ENCODE peak calls at places on chromosomes 6 and 20, in five cellular contexts. F, Q, N, M and D are unnamed samples.
A peak's percentile ranks its signal among the peaks of the same experiment; 100 is the strongest.

GRCh38 chr6:161370882-161371281 is 97.0 kb upstream of the AGPAT4 start:
- DNase-seq in F (peak; percentile 62), Q (no peak), N (peak; percentile 30), M (peak; percentile 85), D (peak; percentile 65)

GRCh38 chr6:109477725-109478124 is 5.3 kb downstream of the ZBTB24 start:
- DNase-seq in F (no peak), Q (no peak), N (no peak), M (no peak), D (no peak)

GRCh38 chr6:10595731-10596664 is 74.8 kb downstream of the GCNT2 start:
- DNase-seq in F (no peak), Q (no peak), N (no peak), M (no peak), D (no peak)

GRCh38 chr20:45339799-45340198 is 8.4 kb downstream of the SDC4 start:
- DNase-seq in F (no peak), Q (no peak), N (no peak), M (no peak), D (no peak)

GRCh38 chr20:37383229-37383989 is 37.5 kb downstream of the SRC start:
- DNase-seq in F (no peak), Q (peak; percentile 74), N (no peak), M (peak; percentile 61), D (peak; percentile 48)

GRCh38 chr6:2496291-2496690 is 250.9 kb upstream of the GMDS start:
- DNase-seq in F (no peak), Q (no peak), N (no peak), M (no peak), D (no peak)

GRCh38 chr20:41411458-41411857 is 44.8 kb upstream of the EMILIN3 start:
- DNase-seq in F (no peak), Q (no peak), N (no peak), M (no peak), D (no peak)

GRCh38 chr6:126396131-126396530 is 56.2 kb downstream of the CENPW start:
- DNase-seq in F (no peak), Q (no peak), N (no peak), M (no peak), D (no peak)

GRCh38 chr6:72704979-72705378 is 83.1 kb downstream of the KCNQ5 start:
- DNase-seq in F (no peak), Q (no peak), N (no peak), M (no peak), D (no peak)

GRCh38 chr6:111808493-111808892 is 64.8 kb downstream of the FYN start:
- DNase-seq in F (no peak), Q (no peak), N (no peak), M (no peak), D (no peak)

GRCh38 chr20:21703740-21704407 is 1.6 kb upstream of the PAX1 start:
- DNase-seq in F (no peak), Q (no peak), N (no peak), M (no peak), D (no peak)

GRCh38 chr20:62405108-62405980 is 1.7 kb downstream of the CABLES2 start:
- DNase-seq in F (no peak), Q (no peak), N (no peak), M (no peak), D (peak; percentile 54)
- TF ChIP-seq POLR2A in F (no peak), Q (no peak), N (no peak), M (no peak), D (no peak)

DNA sequence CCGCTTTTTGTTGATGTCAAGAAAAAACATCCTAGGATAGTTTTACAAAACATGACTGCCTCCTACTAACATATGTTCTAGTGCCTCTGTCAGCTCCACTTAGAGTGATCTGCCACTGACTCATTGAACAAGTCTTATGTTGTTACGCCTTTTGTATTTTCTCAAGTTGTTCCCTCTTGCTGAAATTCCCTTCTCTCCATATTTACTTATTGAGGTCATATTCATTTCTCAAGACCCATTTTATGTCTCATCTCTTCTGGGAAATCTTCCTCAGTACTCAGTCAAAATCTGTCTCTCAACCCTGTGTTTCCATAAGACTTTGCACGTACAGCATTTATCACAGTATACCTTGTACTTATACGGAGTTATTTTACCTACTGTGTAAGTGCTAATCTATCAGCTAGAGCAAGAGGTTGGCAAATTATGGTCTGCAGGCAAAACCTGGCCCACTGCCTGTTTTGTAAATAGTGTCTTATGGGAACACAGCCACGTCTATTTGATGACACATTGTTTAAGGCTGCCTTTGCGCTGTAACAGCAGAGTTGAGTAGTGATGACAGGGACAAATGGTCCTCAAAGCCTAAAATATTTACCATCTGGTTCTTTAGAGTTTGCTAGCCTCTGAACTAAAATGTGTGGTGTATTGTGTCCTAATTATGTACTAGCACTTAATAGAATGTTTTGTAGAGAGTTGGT is 83.4 kb downstream of the ADGRB3 start:
- DNase-seq in F (no peak), Q (no peak), N (no peak), M (no peak), D (no peak)
- TF ChIP-seq POLR2AphosphoS5 in F (no peak), Q (no peak), N (no peak), M (no peak), D (no peak)

GRCh38 chr6:12576389-12576788 is 140.2 kb upstream of the PHACTR1 start:
- DNase-seq in F (no peak), Q (no peak), N (no peak), M (no peak), D (no peak)

GRCh38 chr6:12569646-12570045 is 146.9 kb upstream of the PHACTR1 start:
- DNase-seq in F (no peak), Q (no peak), N (no peak), M (no peak), D (no peak)

GRCh38 chr6:12570461-12571030 is 146.0 kb upstream of the PHACTR1 start:
- DNase-seq in F (no peak), Q (no peak), N (peak; percentile 32), M (no peak), D (no peak)

GRCh38 chr6:12577124-12577845 is 139.3 kb upstream of the PHACTR1 start:
- DNase-seq in F (no peak), Q (no peak), N (no peak), M (no peak), D (no peak)

GRCh38 chr6:12572884-12573824 is 143.4 kb upstream of the PHACTR1 start:
- DNase-seq in F (no peak), Q (no peak), N (peak; percentile 35), M (no peak), D (no peak)
- H3K27ac ChIP-seq in F (no peak overlapping the region), Q (no peak overlapping the region), N (peak overlapping the region; percentile 39), M (no peak overlapping the region), D (no peak overlapping the region)

DNA sequence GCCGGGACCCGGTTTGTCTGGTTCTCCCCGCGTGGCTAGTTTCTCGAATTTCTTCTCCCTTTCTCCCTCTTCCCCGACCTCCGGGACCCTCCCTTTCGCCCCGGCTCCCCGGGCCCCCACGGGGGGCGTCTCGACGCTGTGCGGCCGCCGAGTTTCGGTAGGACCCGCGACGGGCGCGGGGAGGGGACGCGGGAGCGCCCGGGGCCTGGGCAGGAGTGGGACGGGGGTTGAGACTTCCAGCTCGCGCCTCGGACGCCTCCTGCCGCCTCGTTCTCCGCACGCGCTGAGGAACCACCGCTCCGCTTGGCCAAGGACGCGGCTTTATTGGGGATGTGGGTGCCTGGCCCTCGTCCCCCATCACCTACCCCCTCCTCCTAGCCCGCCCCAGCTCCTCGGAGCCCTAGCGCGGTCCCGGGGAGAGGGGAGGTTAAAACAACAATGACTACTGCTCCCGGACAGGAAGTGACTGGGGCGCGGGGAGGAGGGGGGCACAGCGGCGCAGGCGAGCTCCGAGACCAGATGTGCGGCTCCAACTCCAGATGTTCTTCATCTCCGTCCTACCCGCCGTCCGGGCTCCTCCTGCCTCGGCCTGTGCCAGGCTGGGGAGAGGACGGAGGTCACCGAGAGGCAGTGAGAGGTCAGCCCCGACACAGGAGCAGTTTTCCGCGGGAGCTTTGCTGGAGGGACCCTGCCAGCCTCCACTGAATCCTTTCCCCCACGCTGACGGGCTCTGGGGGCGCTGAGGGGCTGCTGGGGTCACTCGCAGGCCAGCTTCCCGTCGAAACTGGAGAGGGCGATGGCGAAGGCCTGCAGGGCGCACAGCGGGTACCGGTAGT is 910 bp upstream of the TEAD3 start:
- DNase-seq in F (peak; percentile 69), Q (peak; percentile 89), N (peak; percentile 71), M (peak; percentile 86), D (peak; percentile 56)
- TF ChIP-seq POLR2A in F (no peak), Q (peak; percentile 2), N (peak; percentile 4), M (no peak), D (no peak)

GRCh38 chr6:19806971-19807396 is 30.2 kb upstream of the ID4 start:
- DNase-seq in F (no peak), Q (no peak), N (no peak), M (peak; percentile 59), D (no peak)

GRCh38 chr6:19804362-19805145 is 32.6 kb upstream of the ID4 start:
- DNase-seq in F (peak; percentile 94), Q (peak; percentile 96), N (peak; percentile 94), M (peak; percentile 89), D (peak; percentile 95)

GRCh38 chr6:19803331-19804330 is 33.5 kb upstream of the ID4 start:
- DNase-seq in F (no peak), Q (no peak), N (no peak), M (no peak), D (no peak)

GRCh38 chr6:19802656-19803055 is 34.5 kb upstream of the ID4 start:
- DNase-seq in F (no peak), Q (no peak), N (no peak), M (no peak), D (no peak)

DNA sequence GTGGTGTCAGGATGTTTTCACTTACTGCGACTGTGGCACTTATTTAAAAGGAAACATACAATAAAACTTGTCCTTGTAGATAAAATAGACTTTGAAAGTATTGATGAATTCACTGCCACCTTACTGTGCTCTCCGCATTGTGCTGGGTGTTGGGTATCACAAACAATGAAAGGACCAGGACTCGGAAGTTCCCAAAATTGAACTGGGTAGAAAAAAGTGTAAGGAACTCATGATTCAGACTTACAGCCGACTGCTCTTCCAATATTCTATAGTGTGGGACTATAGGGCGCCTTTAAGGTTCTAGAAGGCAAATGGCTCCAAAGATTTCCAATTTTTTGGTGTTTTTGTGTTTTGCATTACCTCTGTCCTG is 32.0 kb upstream of the ID4 start:
- DNase-seq in F (no peak), Q (no peak), N (no peak), M (no peak), D (no peak)
- TF ChIP-seq POLR2AphosphoS5 in F (no peak), Q (no peak), N (no peak), M (no peak), D (no peak)

GRCh38 chr20:10609276-10609675 is 64.5 kb downstream of the JAG1 start:
- DNase-seq in F (no peak), Q (no peak), N (no peak), M (no peak), D (no peak)

GRCh38 chr20:10610266-10610665 is 63.5 kb downstream of the JAG1 start:
- DNase-seq in F (no peak), Q (no peak), N (no peak), M (no peak), D (no peak)

GRCh38 chr20:10605547-10606195 is 68.1 kb downstream of the JAG1 start:
- DNase-seq in F (no peak), Q (no peak), N (no peak), M (no peak), D (no peak)

GRCh38 chr20:10611357-10611756 is 62.4 kb downstream of the JAG1 start:
- DNase-seq in F (peak; percentile 50), Q (no peak), N (no peak), M (no peak), D (no peak)

DNA sequence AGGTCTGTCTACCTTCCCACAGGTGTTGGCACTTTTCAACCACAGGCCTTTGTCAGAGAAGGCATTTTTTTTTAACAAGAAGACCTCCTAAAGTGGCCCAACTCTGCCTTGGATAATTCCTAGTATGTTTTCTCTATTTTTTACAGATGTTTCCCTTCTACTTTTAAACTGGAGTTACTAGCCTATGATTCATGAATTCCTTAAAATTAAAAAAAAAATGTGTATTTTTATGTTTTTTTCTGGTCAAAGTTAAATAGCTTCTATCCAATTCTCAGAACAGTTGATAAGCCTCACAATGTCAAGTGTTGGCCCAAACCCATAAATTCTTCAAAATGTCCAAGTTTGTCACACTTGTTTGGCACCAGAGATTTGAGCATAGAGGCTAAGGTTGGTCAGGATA is 64.1 kb downstream of the JAG1 start:
- DNase-seq in F (no peak), Q (no peak), N (no peak), M (no peak), D (no peak)
- H3K27ac ChIP-seq in F (peak overlapping the region; percentile 36), Q (peak overlapping the region; percentile 78), N (peak overlapping the region; percentile 94), M (peak overlapping the region; percentile 50), D (peak overlapping the region; percentile 76)